ENCODE peak calls at places on chromosomes 3 and 15, in six cellular contexts. One of them, this sample, is unnamed.

GRCh38 chr15:40471778-40472130 is 970 bp downstream of the CHST14 start:
- DNase-seq in upper lobe of left lung: peak; percentile 25
- DNase-seq in PC-9: peak; percentile 88
- DNase-seq in stomach: peak; percentile 37
- DNase-seq in neuronal stem cell: no peak
- DNase-seq in naive thymus-derived CD4-positive, alpha-beta T cell: no peak
- DNase-seq in this sample: no peak

GRCh38 chr3:71055602-71056001 is 527.9 kb downstream of the FOXP1 start:
- DNase-seq in upper lobe of left lung: no peak
- DNase-seq in PC-9: no peak
- DNase-seq in stomach: no peak
- DNase-seq in neuronal stem cell: no peak
- DNase-seq in naive thymus-derived CD4-positive, alpha-beta T cell: no peak
- DNase-seq in this sample: no peak

GRCh38 chr3:115146032-115146417 is 1.1 kb downstream of the ZBTB20 start:
- DNase-seq in upper lobe of left lung: peak; percentile 63
- DNase-seq in PC-9: peak; percentile 21
- DNase-seq in stomach: peak; percentile 31
- DNase-seq in neuronal stem cell: peak; percentile 18
- DNase-seq in naive thymus-derived CD4-positive, alpha-beta T cell: peak; percentile 64
- DNase-seq in this sample: peak; percentile 82

GRCh38 chr15:100235030-100235617 is 106.7 kb downstream of the ADAMTS17 start:
- DNase-seq in upper lobe of left lung: no peak
- DNase-seq in PC-9: no peak
- DNase-seq in stomach: no peak
- DNase-seq in neuronal stem cell: no peak
- DNase-seq in naive thymus-derived CD4-positive, alpha-beta T cell: no peak
- DNase-seq in this sample: no peak

GRCh38 chr15:83115410-83115809 is 8.0 kb downstream of the TM6SF1 start:
- DNase-seq in upper lobe of left lung: no peak
- DNase-seq in PC-9: no peak
- DNase-seq in stomach: no peak
- DNase-seq in neuronal stem cell: no peak
- DNase-seq in naive thymus-derived CD4-positive, alpha-beta T cell: no peak
- DNase-seq in this sample: no peak

GRCh38 chr3:111594205-111594604 is 941 bp downstream of the ZBED2 start:
- DNase-seq in upper lobe of left lung: no peak
- DNase-seq in PC-9: peak; percentile 74
- DNase-seq in stomach: no peak
- DNase-seq in neuronal stem cell: no peak
- DNase-seq in naive thymus-derived CD4-positive, alpha-beta T cell: no peak
- DNase-seq in this sample: no peak

GRCh38 chr15:92527197-92527596 is 128.4 kb downstream of the FAM174B start:
- DNase-seq in upper lobe of left lung: peak; percentile 39
- DNase-seq in PC-9: peak; percentile 5
- DNase-seq in stomach: peak; percentile 77
- DNase-seq in neuronal stem cell: no peak
- DNase-seq in naive thymus-derived CD4-positive, alpha-beta T cell: no peak
- DNase-seq in this sample: no peak

GRCh38 chr3:19967208-19967607 is 20.3 kb downstream of the RAB5A start:
- DNase-seq in upper lobe of left lung: no peak
- DNase-seq in PC-9: no peak
- DNase-seq in stomach: no peak
- DNase-seq in neuronal stem cell: no peak
- DNase-seq in naive thymus-derived CD4-positive, alpha-beta T cell: no peak
- DNase-seq in this sample: no peak

GRCh38 chr3:138854204-138854603 is 19.5 kb upstream of the PIK3CB start:
- DNase-seq in upper lobe of left lung: no peak
- DNase-seq in PC-9: no peak
- DNase-seq in stomach: no peak
- DNase-seq in neuronal stem cell: no peak
- DNase-seq in naive thymus-derived CD4-positive, alpha-beta T cell: no peak
- DNase-seq in this sample: peak; percentile 89

GRCh38 chr3:184590795-184591194 is 29.2 kb downstream of the EPHB3 start:
- DNase-seq in upper lobe of left lung: no peak
- DNase-seq in PC-9: peak; percentile 39
- DNase-seq in stomach: no peak
- DNase-seq in neuronal stem cell: no peak
- DNase-seq in naive thymus-derived CD4-positive, alpha-beta T cell: no peak
- DNase-seq in this sample: no peak

GRCh38 chr15:94231728-94232086 is 346 bp downstream of the MCTP2 start:
- DNase-seq in upper lobe of left lung: peak; percentile 55
- DNase-seq in PC-9: no peak
- DNase-seq in stomach: peak; percentile 40
- DNase-seq in neuronal stem cell: peak; percentile 5
- DNase-seq in naive thymus-derived CD4-positive, alpha-beta T cell: no peak
- DNase-seq in this sample: peak; percentile 57

GRCh38 chr15:57425842-57426241 is 49.5 kb downstream of the CGNL1 start:
- DNase-seq in upper lobe of left lung: no peak
- DNase-seq in PC-9: no peak
- DNase-seq in stomach: no peak
- DNase-seq in neuronal stem cell: no peak
- DNase-seq in naive thymus-derived CD4-positive, alpha-beta T cell: no peak
- DNase-seq in this sample: no peak

GRCh38 chr3:186798239-186798638 is 8.0 kb downstream of the RFC4 start:
- DNase-seq in upper lobe of left lung: no peak
- DNase-seq in PC-9: no peak
- DNase-seq in stomach: no peak
- DNase-seq in neuronal stem cell: no peak
- DNase-seq in naive thymus-derived CD4-positive, alpha-beta T cell: no peak
- DNase-seq in this sample: no peak

GRCh38 chr3:101466465-101467309 is 46.3 kb downstream of the SENP7 start:
- DNase-seq in upper lobe of left lung: peak; percentile 45
- DNase-seq in PC-9: peak; percentile 23
- DNase-seq in stomach: peak; percentile 45
- DNase-seq in neuronal stem cell: peak; percentile 6
- DNase-seq in naive thymus-derived CD4-positive, alpha-beta T cell: peak; percentile 46
- DNase-seq in this sample: peak; percentile 22

GRCh38 chr3:154060606-154061380 is 60.4 kb upstream of the ARHGEF26 start:
- DNase-seq in upper lobe of left lung: no peak
- DNase-seq in PC-9: no peak
- DNase-seq in stomach: no peak
- DNase-seq in neuronal stem cell: no peak
- DNase-seq in naive thymus-derived CD4-positive, alpha-beta T cell: no peak
- DNase-seq in this sample: no peak

GRCh38 chr3:122745365-122746021 is 48.1 kb downstream of the HSPBAP1 start:
- DNase-seq in upper lobe of left lung: no peak
- DNase-seq in PC-9: no peak
- DNase-seq in stomach: no peak
- DNase-seq in neuronal stem cell: no peak
- DNase-seq in naive thymus-derived CD4-positive, alpha-beta T cell: no peak
- DNase-seq in this sample: no peak

GRCh38 chr3:148796799-148797198 is 30.8 kb upstream of the CPB1 start:
- DNase-seq in upper lobe of left lung: no peak
- DNase-seq in PC-9: peak; percentile 8
- DNase-seq in stomach: no peak
- DNase-seq in neuronal stem cell: no peak
- DNase-seq in naive thymus-derived CD4-positive, alpha-beta T cell: no peak
- DNase-seq in this sample: no peak

GRCh38 chr3:4985330-4986174 is 6.3 kb downstream of the BHLHE40 start:
- DNase-seq in upper lobe of left lung: no peak
- DNase-seq in PC-9: peak; percentile 58
- DNase-seq in stomach: no peak
- DNase-seq in neuronal stem cell: no peak
- DNase-seq in naive thymus-derived CD4-positive, alpha-beta T cell: no peak
- DNase-seq in this sample: no peak

GRCh38 chr3:161413127-161413854 is 42.0 kb upstream of the SPTSSB start:
- DNase-seq in upper lobe of left lung: no peak
- DNase-seq in PC-9: no peak
- DNase-seq in stomach: peak; percentile 71
- DNase-seq in neuronal stem cell: no peak
- DNase-seq in naive thymus-derived CD4-positive, alpha-beta T cell: no peak
- DNase-seq in this sample: no peak

GRCh38 chr3:171806200-171807128 is 3.8 kb downstream of the PLD1 start:
- DNase-seq in upper lobe of left lung: no peak
- DNase-seq in PC-9: no peak
- DNase-seq in stomach: no peak
- DNase-seq in neuronal stem cell: no peak
- DNase-seq in naive thymus-derived CD4-positive, alpha-beta T cell: no peak
- DNase-seq in this sample: no peak

GRCh38 chr3:197854596-197855343 is 63.7 kb downstream of the LRCH3 start:
- DNase-seq in upper lobe of left lung: no peak
- DNase-seq in PC-9: no peak
- DNase-seq in stomach: no peak
- DNase-seq in neuronal stem cell: no peak
- DNase-seq in naive thymus-derived CD4-positive, alpha-beta T cell: no peak
- DNase-seq in this sample: peak; percentile 31

GRCh38 chr3:197354195-197355059 is 56.0 kb upstream of the DLG1 start:
- DNase-seq in upper lobe of left lung: peak; percentile 34
- DNase-seq in PC-9: no peak
- DNase-seq in stomach: peak; percentile 34
- DNase-seq in neuronal stem cell: no peak
- DNase-seq in naive thymus-derived CD4-positive, alpha-beta T cell: no peak
- DNase-seq in this sample: no peak

GRCh38 chr15:83278191-83278590 is 6.3 kb downstream of the BNC1 start:
- DNase-seq in upper lobe of left lung: no peak
- DNase-seq in PC-9: no peak
- DNase-seq in stomach: no peak
- DNase-seq in neuronal stem cell: no peak
- DNase-seq in naive thymus-derived CD4-positive, alpha-beta T cell: no peak
- DNase-seq in this sample: no peak

GRCh38 chr3:123449092-123449985 is 449 bp upstream of the ADCY5 start:
- DNase-seq in upper lobe of left lung: no peak
- DNase-seq in PC-9: no peak
- DNase-seq in stomach: no peak
- DNase-seq in neuronal stem cell: peak; percentile 47
- DNase-seq in naive thymus-derived CD4-positive, alpha-beta T cell: peak; percentile 5
- DNase-seq in this sample: no peak

GRCh38 chr3:38397320-38397719 is 50.7 kb downstream of the XYLB start:
- DNase-seq in upper lobe of left lung: no peak
- DNase-seq in PC-9: peak; percentile 9
- DNase-seq in stomach: no peak
- DNase-seq in neuronal stem cell: peak; percentile 54
- DNase-seq in naive thymus-derived CD4-positive, alpha-beta T cell: no peak
- DNase-seq in this sample: peak; percentile 3

GRCh38 chr3:144770291-144770690 is 798.7 kb downstream of the DIPK2A start:
- DNase-seq in upper lobe of left lung: no peak
- DNase-seq in PC-9: no peak
- DNase-seq in stomach: no peak
- DNase-seq in neuronal stem cell: no peak
- DNase-seq in naive thymus-derived CD4-positive, alpha-beta T cell: no peak
- DNase-seq in this sample: no peak

GRCh38 chr3:140420621-140421357 is 257.1 kb upstream of the TRIM42 start:
- DNase-seq in upper lobe of left lung: peak; percentile 40
- DNase-seq in PC-9: no peak
- DNase-seq in stomach: no peak
- DNase-seq in neuronal stem cell: no peak
- DNase-seq in naive thymus-derived CD4-positive, alpha-beta T cell: no peak
- DNase-seq in this sample: no peak

GRCh38 chr15:25850154-25851111 is 12.7 kb downstream of the ATP10A start:
- DNase-seq in upper lobe of left lung: peak; percentile 86
- DNase-seq in PC-9: no peak
- DNase-seq in stomach: peak; percentile 52
- DNase-seq in neuronal stem cell: peak; percentile 30
- DNase-seq in naive thymus-derived CD4-positive, alpha-beta T cell: peak; percentile 70
- DNase-seq in this sample: peak; percentile 28

GRCh38 chr3:12708584-12709192 is 44.8 kb upstream of the RAF1 start:
- DNase-seq in upper lobe of left lung: no peak
- DNase-seq in PC-9: peak; percentile 62
- DNase-seq in stomach: peak; percentile 34
- DNase-seq in neuronal stem cell: no peak
- DNase-seq in naive thymus-derived CD4-positive, alpha-beta T cell: no peak
- DNase-seq in this sample: no peak

GRCh38 chr15:91890614-91891013 is 37.1 kb downstream of the SLCO3A1 start:
- DNase-seq in upper lobe of left lung: no peak
- DNase-seq in PC-9: peak; percentile 78
- DNase-seq in stomach: no peak
- DNase-seq in neuronal stem cell: no peak
- DNase-seq in naive thymus-derived CD4-positive, alpha-beta T cell: no peak
- DNase-seq in this sample: no peak

DNA sequence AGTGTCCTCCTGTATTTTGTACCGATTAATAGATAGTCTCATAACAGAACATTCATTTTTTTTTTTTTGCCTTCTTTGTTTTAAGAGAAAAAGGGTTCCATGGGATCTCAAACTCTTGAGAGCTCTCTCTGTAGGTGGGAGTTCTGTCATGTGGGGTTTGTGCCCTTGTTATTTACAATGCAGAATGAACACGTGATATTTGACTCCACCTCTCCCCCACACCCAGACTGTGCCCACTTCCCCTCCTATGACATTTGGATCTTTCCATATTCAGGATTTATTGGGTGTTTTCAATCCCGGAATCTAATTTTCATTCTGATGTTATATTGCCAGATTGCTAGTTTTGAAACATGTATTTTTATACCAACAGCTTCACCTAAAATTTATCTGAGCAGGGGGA is 49.5 kb downstream of the ARPP21 start:
- DNase-seq in upper lobe of left lung: no peak
- DNase-seq in PC-9: no peak
- DNase-seq in stomach: no peak
- DNase-seq in neuronal stem cell: no peak
- DNase-seq in naive thymus-derived CD4-positive, alpha-beta T cell: no peak
- DNase-seq in this sample: no peak
- H3K4me3 ChIP-seq in upper lobe of left lung: no peak overlapping the region
- H3K4me3 ChIP-seq in PC-9: no peak overlapping the region
- H3K4me3 ChIP-seq in stomach: no peak overlapping the region
- H3K4me3 ChIP-seq in neuronal stem cell: no peak overlapping the region
- H3K4me3 ChIP-seq in naive thymus-derived CD4-positive, alpha-beta T cell: no peak overlapping the region
- H3K4me3 ChIP-seq in this sample: no peak overlapping the region

GRCh38 chr3:107916166-107916565 is 174.7 kb downstream of the CD47 start:
- DNase-seq in upper lobe of left lung: no peak
- DNase-seq in PC-9: no peak
- DNase-seq in stomach: no peak
- DNase-seq in neuronal stem cell: no peak
- DNase-seq in naive thymus-derived CD4-positive, alpha-beta T cell: no peak
- DNase-seq in this sample: no peak

GRCh38 chr3:107919239-107919638 is 171.6 kb downstream of the CD47 start:
- DNase-seq in upper lobe of left lung: no peak
- DNase-seq in PC-9: no peak
- DNase-seq in stomach: no peak
- DNase-seq in neuronal stem cell: no peak
- DNase-seq in naive thymus-derived CD4-positive, alpha-beta T cell: no peak
- DNase-seq in this sample: no peak

GRCh38 chr3:107920538-107920937 is 170.3 kb downstream of the CD47 start:
- DNase-seq in upper lobe of left lung: no peak
- DNase-seq in PC-9: no peak
- DNase-seq in stomach: no peak
- DNase-seq in neuronal stem cell: no peak
- DNase-seq in naive thymus-derived CD4-positive, alpha-beta T cell: no peak
- DNase-seq in this sample: no peak

GRCh38 chr3:107921083-107921482 is 169.7 kb downstream of the CD47 start:
- DNase-seq in upper lobe of left lung: no peak
- DNase-seq in PC-9: no peak
- DNase-seq in stomach: no peak
- DNase-seq in neuronal stem cell: no peak
- DNase-seq in naive thymus-derived CD4-positive, alpha-beta T cell: no peak
- DNase-seq in this sample: no peak
- H3K27me3 ChIP-seq in upper lobe of left lung: no peaks in the 10 kb centered on the region
- H3K27me3 ChIP-seq in PC-9: no peaks in the 10 kb centered on the region
- H3K27me3 ChIP-seq in stomach: peaks cover 6% of the 10 kb centered on the region
- H3K27me3 ChIP-seq in neuronal stem cell: no peaks in the 10 kb centered on the region
- H3K27me3 ChIP-seq in naive thymus-derived CD4-positive, alpha-beta T cell: peaks cover 3% of the 10 kb centered on the region
- H3K27me3 ChIP-seq in this sample: no peaks in the 10 kb centered on the region

GRCh38 chr3:152192936-152193672 is 75.6 kb upstream of the MBNL1 start:
- DNase-seq in upper lobe of left lung: no peak
- DNase-seq in PC-9: no peak
- DNase-seq in stomach: no peak
- DNase-seq in neuronal stem cell: no peak
- DNase-seq in naive thymus-derived CD4-positive, alpha-beta T cell: no peak
- DNase-seq in this sample: no peak
- H3K4me1 ChIP-seq in upper lobe of left lung: peaks cover 11% of the 10 kb centered on the region
- H3K4me1 ChIP-seq in PC-9: no peaks in the 10 kb centered on the region
- H3K4me1 ChIP-seq in stomach: peaks cover 47% of the 10 kb centered on the region
- H3K4me1 ChIP-seq in neuronal stem cell: no peaks in the 10 kb centered on the region
- H3K4me1 ChIP-seq in naive thymus-derived CD4-positive, alpha-beta T cell: peaks cover 37% of the 10 kb centered on the region
- H3K4me1 ChIP-seq in this sample: no peaks in the 10 kb centered on the region

GRCh38 chr3:188979236-188979635 is 192.5 kb upstream of the TPRG1 start:
- DNase-seq in upper lobe of left lung: no peak
- DNase-seq in PC-9: no peak
- DNase-seq in stomach: no peak
- DNase-seq in neuronal stem cell: no peak
- DNase-seq in naive thymus-derived CD4-positive, alpha-beta T cell: no peak
- DNase-seq in this sample: no peak
- H3K4me3 ChIP-seq in upper lobe of left lung: no peak overlapping the region
- H3K4me3 ChIP-seq in PC-9: no peak overlapping the region
- H3K4me3 ChIP-seq in stomach: no peak overlapping the region
- H3K4me3 ChIP-seq in neuronal stem cell: no peak overlapping the region
- H3K4me3 ChIP-seq in naive thymus-derived CD4-positive, alpha-beta T cell: no peak overlapping the region
- H3K4me3 ChIP-seq in this sample: no peak overlapping the region